ENCODE peak calls at places on chromosomes 1 and 21, in five cellular contexts. I, M, W, T and U are unnamed samples.

GRCh38 chr1:197312163-197312562 is 44.1 kb downstream of the CRB1 start:
- DNase-seq in W (no peak), T (no peak), M (no peak), I (no peak), U (no peak)

GRCh38 chr1:78237364-78237916 is 191.7 kb downstream of the GIPC2 start:
- DNase-seq in I (no peak), W (peak; percentile 72), M (no peak), T (no peak), U (no peak)

GRCh38 chr1:89578151-89578550 is 53.5 kb downstream of the LRRC8B start:
- DNase-seq in I (no peak), W (no peak), T (peak; percentile 49), M (no peak), U (no peak)

GRCh38 chr21:46392921-46393320 is 65.8 kb upstream of the DIP2A start:
- DNase-seq in M (peak; percentile 27), W (no peak), I (no peak), T (peak; percentile 62), U (no peak)

GRCh38 chr1:53501065-53502005 is 42.1 kb downstream of the DMRTB1 start:
- DNase-seq in T (no peak), M (no peak), I (no peak), W (no peak), U (no peak)

GRCh38 chr1:53135735-53136114 is 6.7 kb downstream of the SLC1A7 start:
- DNase-seq in M (peak; percentile 74), W (no peak), I (peak; percentile 33), T (peak; percentile 70), U (no peak)

GRCh38 chr1:44405041-44405803 is at the start of gene RNF220:
- DNase-seq in I (peak; percentile 43), W (peak; percentile 76), M (peak; percentile 30), T (peak; percentile 67), U (no peak)

GRCh38 chr1:117026361-117026760 is 24.8 kb downstream of the CD101 start:
- DNase-seq in W (no peak), I (no peak), M (no peak), T (peak; percentile 93), U (no peak)

GRCh38 chr1:233613252-233614172 is at the start of gene KCNK1:
- DNase-seq in M (peak; percentile 70), I (no peak), T (peak; percentile 89), W (peak; percentile 91), U (peak; percentile 47)

GRCh38 chr21:42465008-42465878 is 30.8 kb downstream of the RSPH1 start:
- DNase-seq in M (no peak), W (no peak), T (peak; percentile 28), I (no peak), U (peak; percentile 53)

GRCh38 chr1:110206261-110206660 is 3.9 kb upstream of the KCNC4 start:
- DNase-seq in I (no peak), T (no peak), M (no peak), W (no peak), U (no peak)

GRCh38 chr1:7060826-7061225 is 275.6 kb downstream of the CAMTA1 start:
- DNase-seq in T (no peak), W (no peak), I (no peak), M (no peak), U (no peak)

GRCh38 chr1:196527941-196528340 is 80.3 kb downstream of the KCNT2 start:
- DNase-seq in I (no peak), W (no peak), T (no peak), M (no peak), U (no peak)

GRCh38 chr1:59083946-59084865 is 212.7 kb upstream of the FGGY start:
- DNase-seq in M (no peak), T (peak; percentile 55), I (no peak), W (no peak), U (no peak)

GRCh38 chr1:185439727-185440415 is 122.8 kb upstream of the IVNS1ABP start:
- DNase-seq in I (no peak), T (peak; percentile 70), W (no peak), M (no peak), U (peak; percentile 26)

GRCh38 chr1:25610822-25611630 is 5.6 kb upstream of the MAN1C1 start:
- DNase-seq in W (no peak), M (no peak), I (no peak), T (peak; percentile 44), U (no peak)

GRCh38 chr1:175936736-175937135 is 193.3 kb upstream of the TNR start:
- DNase-seq in T (no peak), W (no peak), M (no peak), I (no peak), U (no peak)

GRCh38 chr1:170732262-170732595 is 68.3 kb downstream of the PRRX1 start:
- DNase-seq in I (no peak), M (peak; percentile 52), T (peak; percentile 27), W (no peak), U (no peak)

GRCh38 chr1:91683598-91683951 is 182.9 kb downstream of the CDC7 start:
- DNase-seq in M (no peak), W (no peak), T (no peak), I (no peak), U (no peak)

GRCh38 chr21:46124083-46124925 is 26.4 kb downstream of the COL6A2 start:
- DNase-seq in I (peak; percentile 9), T (no peak), W (peak; percentile 57), M (no peak), U (no peak)

GRCh38 chr1:57848406-57848805 is 424.5 kb upstream of the DAB1 start:
- DNase-seq in I (no peak), T (peak; percentile 17), W (no peak), M (no peak), U (no peak)

GRCh38 chr1:164786980-164787833 is 228.2 kb downstream of the PBX1 start:
- DNase-seq in T (peak; percentile 85), M (peak; percentile 44), W (peak; percentile 86), I (peak; percentile 23), U (peak; percentile 85)

GRCh38 chr1:160370561-160371345 is 3.9 kb downstream of the NHLH1 start:
- DNase-seq in T (no peak), W (no peak), M (no peak), I (no peak), U (no peak)

GRCh38 chr1:39969048-39969447 is 14.1 kb downstream of the MFSD2A start:
- DNase-seq in W (peak; percentile 73), T (no peak), M (no peak), I (no peak), U (no peak)

GRCh38 chr1:171566467-171566866 is 55.6 kb upstream of the MYOCOS start:
- DNase-seq in T (peak; percentile 11), M (no peak), I (no peak), W (no peak), U (no peak)

GRCh38 chr1:107899655-107900054 is 65.3 kb downstream of the VAV3 start:
- DNase-seq in T (no peak), W (no peak), M (no peak), I (no peak), U (no peak)

GRCh38 chr1:107896946-107897345 is 68.0 kb downstream of the VAV3 start:
- DNase-seq in M (no peak), W (no peak), T (no peak), I (no peak), U (no peak)

GRCh38 chr1:107895403-107896181 is 69.4 kb downstream of the VAV3 start:
- DNase-seq in T (no peak), I (no peak), M (no peak), W (no peak), U (no peak)

GRCh38 chr1:107900083-107900945 is 64.7 kb downstream of the VAV3 start:
- DNase-seq in W (no peak), M (no peak), T (no peak), I (no peak), U (no peak)

DNA sequence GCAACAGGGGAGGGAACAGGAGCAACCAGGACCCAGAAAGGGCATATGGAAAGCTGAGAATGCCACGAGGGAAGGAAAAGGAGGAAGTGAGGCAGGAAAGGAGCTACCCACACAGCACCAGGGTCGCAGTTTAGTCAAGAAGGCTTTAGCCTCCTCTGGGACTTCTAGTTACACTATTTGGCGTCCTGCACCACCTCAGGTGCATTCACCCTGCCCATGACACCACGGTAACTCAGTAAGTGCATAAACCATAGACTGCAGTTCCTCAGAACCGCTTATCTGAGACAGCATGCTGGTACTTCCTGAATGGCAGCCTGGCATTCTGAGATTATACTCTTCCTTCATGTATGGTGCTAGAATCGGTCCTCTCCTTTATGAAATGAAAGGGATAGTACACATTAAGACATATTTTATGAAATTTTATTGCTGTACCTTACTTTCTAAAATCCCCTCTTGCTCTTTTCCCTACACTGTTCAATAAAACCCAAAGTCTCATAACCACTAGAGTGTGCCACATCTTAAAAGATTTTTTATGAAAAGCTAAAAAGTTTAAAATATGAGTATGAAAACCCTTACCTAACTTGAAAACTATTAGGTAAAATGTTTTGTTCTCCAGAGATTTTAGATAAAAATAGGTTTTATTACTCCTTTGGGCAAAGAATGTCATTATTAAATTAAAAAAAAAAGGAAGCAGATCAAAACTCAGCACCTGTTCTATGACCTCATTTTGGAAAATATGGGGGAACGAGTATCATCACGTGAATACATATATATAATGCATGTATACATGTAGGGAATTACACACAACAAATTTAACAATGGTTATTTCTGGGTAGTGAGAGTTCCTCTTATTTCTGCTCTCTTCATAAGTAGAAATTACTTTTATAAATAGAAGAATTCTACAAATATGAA is 67.3 kb downstream of the VAV3 start:
- DNase-seq in T (no peak), M (no peak), I (no peak), W (no peak), U (no peak)
- TF ChIP-seq CTCF in T (no peak), M (no peak), I (no peak), W (no peak), U (no peak)

DNA sequence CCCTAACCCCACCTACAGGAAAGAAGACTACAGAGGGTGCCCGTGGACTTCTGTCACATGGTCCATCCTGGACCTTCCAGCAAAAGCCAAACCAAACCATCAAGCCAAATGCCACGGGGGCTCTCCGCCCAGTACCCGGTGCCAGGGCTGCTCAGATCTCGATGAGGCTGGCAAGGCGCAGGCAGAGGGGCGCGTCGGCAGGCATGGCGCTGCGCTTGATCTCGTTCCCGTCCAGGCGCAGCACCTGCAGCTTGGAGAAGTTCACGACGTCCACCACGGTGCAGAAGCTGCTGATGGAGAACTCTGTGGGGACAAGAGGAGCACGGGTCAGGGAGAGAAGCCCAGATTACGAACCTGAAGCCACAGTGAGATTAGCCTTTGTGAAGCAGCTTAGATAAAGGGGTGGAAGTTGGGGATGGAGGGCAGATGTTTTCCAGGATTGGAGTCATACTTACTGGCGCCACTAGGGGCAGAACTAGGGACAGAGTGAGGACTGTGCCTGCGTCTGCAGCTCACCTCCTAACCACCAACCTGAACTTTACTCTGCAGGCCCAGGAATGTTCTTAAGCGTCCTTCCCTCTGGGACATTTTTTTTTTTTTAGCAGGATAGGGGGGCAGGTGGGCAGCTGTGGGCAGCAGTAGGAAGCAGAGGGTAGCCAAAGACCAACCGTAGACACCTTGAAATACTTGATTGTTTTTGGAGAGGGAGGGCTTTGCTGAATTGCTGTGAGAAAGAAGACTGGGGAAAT is 8.6 kb downstream of the FMOD start:
- DNase-seq in T (peak; percentile 49), W (no peak), I (no peak), M (no peak), U (peak; percentile 69)
- TF ChIP-seq CTCF in T (peak; percentile 83), W (peak; percentile 69), I (peak; percentile 66), M (peak; percentile 78), U (peak; percentile 73)

GRCh38 chr1:3403388-3404179 is 50.9 kb upstream of the ARHGEF16 start:
- DNase-seq in M (no peak), I (no peak), T (no peak), W (no peak), U (no peak)
- TF ChIP-seq CTCF in M (no peak), I (no peak), T (no peak), W (peak; percentile 8), U (no peak)

DNA sequence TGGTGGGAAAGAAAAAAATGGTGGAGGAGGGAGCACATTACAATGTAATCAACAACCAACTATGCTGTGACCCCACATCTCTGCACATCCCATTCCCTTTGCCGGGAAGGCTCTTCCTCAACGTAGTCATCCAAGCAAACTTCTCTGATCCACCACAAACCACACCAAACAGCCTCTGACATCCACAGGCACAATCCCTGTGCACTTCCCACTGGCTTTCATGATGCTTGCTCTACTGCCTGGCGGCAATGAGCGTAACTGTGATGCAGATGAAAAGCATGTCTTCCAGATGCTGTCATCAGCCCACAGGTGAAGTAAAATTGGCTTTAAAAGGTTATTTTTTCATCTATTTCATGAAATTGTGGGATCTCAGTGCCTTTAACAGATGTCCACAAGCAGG is 635.2 kb downstream of the SMYD3 start:
- DNase-seq in W (no peak), M (peak; percentile 87), T (peak; percentile 61), I (no peak), U (no peak)
- TF ChIP-seq CTCF in W (no peak), M (no peak), T (no peak), I (no peak), U (no peak)